ENCODE peak calls at places on chromosome 3, in four cellular contexts. J is fibroblast of lung, X is BE2C, T is GM23338. R is an unnamed sample. For H3K4me1, the result is how much of the 10 kb centered on the place peaks cover.

GRCh38 chr3:108099679-108100428 is 9.0 kb upstream of the CD47 start:
- DNase-seq in J (no peak), X (no peak), T (no peak), R (no peak)

GRCh38 chr3:73470851-73471250 is 153.9 kb downstream of the PDZRN3 start:
- DNase-seq in J (no peak), X (no peak), T (no peak), R (no peak)

GRCh38 chr3:123725652-123726400 is 141.0 kb upstream of the HACD2 start:
- DNase-seq in J (no peak), X (no peak), T (peak), R (no peak)

GRCh38 chr3:168736202-168736601 is 640.5 kb upstream of the GOLIM4 start:
- DNase-seq in J (no peak), X (no peak), T (no peak), R (no peak)

GRCh38 chr3:114223146-114223545 is 14.2 kb downstream of the ZNF80 start:
- DNase-seq in J (no peak), X (no peak), T (no peak), R (no peak)

GRCh38 chr3:45064512-45065372 is 38.6 kb downstream of the CLEC3B start:
- DNase-seq in J (peak), X (no peak), T (no peak), R (no peak)

GRCh38 chr3:112514527-112515128 is 15.4 kb upstream of the BTLA start:
- DNase-seq in J (peak), X (no peak), T (no peak), R (no peak)

GRCh38 chr3:40191850-40192448 is 117.6 kb upstream of the EIF1B start:
- DNase-seq in J (peak), X (peak), T (peak), R (no peak)

GRCh38 chr3:116445291-116445841 is at the start of gene LSAMP:
- DNase-seq in J (peak), X (peak), T (peak), R (peak)

GRCh38 chr3:72162649-72163184 is 377.8 kb upstream of the PROK2 start:
- DNase-seq in J (no peak), X (no peak), T (no peak), R (no peak)

GRCh38 chr3:127043041-127043641 is 60.2 kb downstream of the PLXNA1 start:
- DNase-seq in J (peak), X (peak), T (peak), R (no peak)

GRCh38 chr3:69097407-69098086 is 12.8 kb downstream of the ARL6IP5 start:
- DNase-seq in J (peak), X (no peak), T (no peak), R (no peak)

GRCh38 chr3:19342428-19342827 is 194.1 kb downstream of the KCNH8 start:
- DNase-seq in J (no peak), X (no peak), T (no peak), R (no peak)

GRCh38 chr3:124266517-124266916 is 274.6 kb upstream of the ROPN1 start:
- DNase-seq in J (no peak), X (peak), T (no peak), R (no peak)

GRCh38 chr3:193660698-193661400 is 67.8 kb downstream of the OPA1 start:
- DNase-seq in J (no peak), X (no peak), T (peak), R (no peak)

GRCh38 chr3:34011171-34012101 is 213.0 kb downstream of the PDCD6IP start:
- DNase-seq in J (peak), X (no peak), T (no peak), R (no peak)

GRCh38 chr3:184133840-184134745 is 1.1 kb upstream of the EIF2B5 start:
- DNase-seq in J (peak), X (peak), T (peak), R (no peak)

GRCh38 chr3:43087249-43087776 is 18.6 kb downstream of the POMGNT2 start:
- DNase-seq in J (no peak), X (no peak), T (no peak), R (no peak)

GRCh38 chr3:177080122-177080521 is 117.2 kb downstream of the TBL1XR1 start:
- DNase-seq in J (no peak), X (no peak), T (no peak), R (no peak)

GRCh38 chr3:29427266-29428103 is 146.6 kb downstream of the RBMS3 start:
- DNase-seq in J (peak), X (peak), T (no peak), R (no peak)

GRCh38 chr3:151686257-151686656 is 47.5 kb upstream of the AADACL2 start:
- DNase-seq in J (peak), X (no peak), T (no peak), R (no peak)

GRCh38 chr3:134350266-134350665 is 24.0 kb downstream of the AMOTL2 start:
- DNase-seq in J (no peak), X (no peak), T (no peak), R (no peak)

GRCh38 chr3:65052101-65052500 is 364.3 kb upstream of the ADAMTS9 start:
- DNase-seq in J (peak), X (no peak), T (no peak), R (no peak)

GRCh38 chr3:59884409-59884808 is 834.6 kb upstream of the CFAP20DC start:
- DNase-seq in J (no peak), X (no peak), T (no peak), R (no peak)

GRCh38 chr3:13508496-13508895 is 28.4 kb downstream of the HDAC11 start:
- DNase-seq in J (no peak), X (no peak), T (no peak), R (no peak)

GRCh38 chr3:10011644-10012043 is 14.6 kb upstream of the FANCD2 start:
- DNase-seq in J (peak), X (no peak), T (no peak), R (no peak)

GRCh38 chr3:159978353-159978752 is 10.3 kb upstream of the IL12A start:
- DNase-seq in J (no peak), X (no peak), T (no peak), R (no peak)

GRCh38 chr3:138009476-138010272 is at the start of gene CLDN18:
- DNase-seq in J (peak), X (no peak), T (peak), R (no peak)

GRCh38 chr3:136952292-136952691 is 5.5 kb upstream of the IL20RB start:
- DNase-seq in J (peak), X (no peak), T (no peak), R (no peak)

GRCh38 chr3:21913791-21914190 is 162.8 kb upstream of the ZNF385D start:
- DNase-seq in J (peak), X (no peak), T (no peak), R (no peak)

GRCh38 chr3:79368403-79368802 is 399.4 kb downstream of the ROBO1 start:
- DNase-seq in J (peak), X (no peak), T (peak), R (no peak)

GRCh38 chr3:169945313-169945712 is 21.3 kb upstream of the SEC62 start:
- DNase-seq in J (no peak), X (no peak), T (no peak), R (no peak)

GRCh38 chr3:81742581-81742980 is 18.9 kb downstream of the GBE1 start:
- DNase-seq in J (peak), X (no peak), T (no peak), R (no peak)

GRCh38 chr3:99929409-99930139 is 111.9 kb downstream of the CMSS1 start:
- DNase-seq in J (peak), X (no peak), T (no peak), R (no peak)

GRCh38 chr3:149462653-149463052 is 11.8 kb upstream of the TM4SF4 start:
- DNase-seq in J (peak), X (no peak), T (no peak), R (no peak)

GRCh38 chr3:167852216-167852615 is 116.7 kb downstream of the SERPINI1 start:
- DNase-seq in J (peak), X (no peak), T (no peak), R (no peak)

GRCh38 chr3:108407858-108408257 is 102.5 kb downstream of the MYH15 start:
- DNase-seq in J (no peak), X (no peak), T (no peak), R (no peak)

GRCh38 chr3:136802481-136802996 is 16.4 kb upstream of the SLC35G2 start:
- DNase-seq in J (peak), X (no peak), T (no peak), R (no peak)

GRCh38 chr3:99332726-99333125 is 305.7 kb upstream of the COL8A1 start:
- DNase-seq in J (peak), X (no peak), T (no peak), R (no peak)

GRCh38 chr3:108554233-108554632 is 35.0 kb downstream of the CIP2A start:
- DNase-seq in J (no peak), X (no peak), T (no peak), R (no peak)

GRCh38 chr3:50724831-50725230 is 50.1 kb downstream of the DOCK3 start:
- DNase-seq in J (no peak), X (no peak), T (no peak), R (no peak)
- H3K4me1 ChIP-seq in J (under half), X (under half), T (under half), R (under half)

GRCh38 chr3:48516571-48516970 is 12.6 kb upstream of the SHISA5 start:
- DNase-seq in J (no peak), X (no peak), T (no peak), R (no peak)

GRCh38 chr3:48514431-48515227 is 10.7 kb upstream of the SHISA5 start:
- DNase-seq in J (no peak), X (no peak), T (no peak), R (no peak)

GRCh38 chr3:48507256-48508061 is 3.5 kb upstream of the SHISA5 start:
- DNase-seq in J (peak), X (peak), T (peak), R (peak)

DNA sequence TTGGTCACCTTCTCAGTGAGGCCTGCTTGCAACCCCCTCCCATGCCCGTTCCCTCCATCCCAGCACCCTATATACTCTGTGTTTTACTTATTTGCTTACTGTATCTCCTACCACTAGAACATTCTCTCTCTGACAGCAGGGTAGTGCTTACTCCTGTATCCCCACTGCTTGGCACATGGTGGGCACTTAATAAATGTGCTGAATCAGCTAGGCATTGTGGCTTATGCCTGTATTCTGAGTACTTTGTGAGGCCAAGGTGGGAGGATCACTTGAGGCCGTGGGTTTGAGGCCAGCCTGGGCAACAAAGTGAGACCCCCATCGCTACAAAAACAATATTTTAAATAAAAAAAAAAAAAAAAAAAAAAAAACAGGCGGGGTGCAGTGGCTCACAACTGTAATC is 7.6 kb upstream of the SHISA5 start:
- DNase-seq in J (no peak), X (no peak), T (no peak), R (no peak)
- H3K4me3 ChIP-seq in J (no peak), X (no peak), T (no peak), R (no peak)

GRCh38 chr3:23450051-23450450 is 246.9 kb downstream of the UBE2E2 start:
- DNase-seq in J (no peak), X (no peak), T (no peak), R (no peak)
- H3K4me1 ChIP-seq in J (under half), X (under half), T (under half), R (under half)

GRCh38 chr3:58537412-58538301 is 667 bp upstream of the ACOX2 start:
- DNase-seq in J (no peak), X (no peak), T (no peak), R (no peak)
- H3K4me3 ChIP-seq in J (no peak), X (no peak), T (no peak), R (no peak)